ENCODE peak calls at places on chromosome 14, in ten cellular contexts. U is suprapubic skin, O is SK-N-SH, I is HL-60, A is GM23338, Y is IMR-90, C is prostate gland, E is uterus, S is colonic mucosa, J is testis. P is an unnamed sample.

GRCh38 chr14:101057394-101057793 is 153.9 kb upstream of the RTL1 start:
- DNase-seq in C (no peak), J (no peak), S (no peak), Y (no peak), O (no peak), A (no peak), U (no peak), I (no peak), E (no peak), P (no peak)

GRCh38 chr14:51219473-51220448 is 20.3 kb upstream of the TMX1 start:
- DNase-seq in A (peak; percentile 57), Y (peak; percentile 54), S (no peak), I (no peak), O (no peak), E (no peak), C (no peak), U (no peak), J (peak; percentile 28), P (no peak)

GRCh38 chr14:55712505-55712904 is 132.5 kb downstream of the KTN1 start:
- DNase-seq in E (no peak), Y (no peak), I (no peak), U (no peak), A (no peak), O (no peak), J (no peak), S (no peak), C (no peak), P (no peak)

GRCh38 chr14:72790887-72791566 is 102.9 kb downstream of the DPF3 start:
- DNase-seq in I (no peak), A (no peak), J (no peak), O (no peak), C (no peak), Y (no peak), U (no peak), E (no peak), S (no peak), P (no peak)

GRCh38 chr14:92867246-92867925 is 55.6 kb upstream of the CHGA start:
- DNase-seq in Y (no peak), E (no peak), S (no peak), U (no peak), O (no peak), A (no peak), J (no peak), I (no peak), C (no peak), P (no peak)

GRCh38 chr14:49659526-49660455 is 24.7 kb upstream of the DNAAF2 start:
- DNase-seq in S (no peak), J (no peak), E (no peak), O (no peak), I (no peak), A (no peak), U (no peak), Y (no peak), C (no peak), P (no peak)

GRCh38 chr14:22488522-22489246 is 100.3 kb downstream of the DAD1 start:
- DNase-seq in O (no peak), A (no peak), Y (no peak), U (no peak), I (no peak), C (no peak), J (no peak), E (no peak), S (no peak), P (no peak)

GRCh38 chr14:22841769-22842168 is 5.4 kb downstream of the MMP14 start:
- DNase-seq in A (no peak), C (no peak), U (no peak), O (no peak), Y (no peak), S (no peak), E (no peak), J (no peak), I (no peak), P (peak; percentile 15)

GRCh38 chr14:67734675-67735074 is 33.0 kb downstream of the RDH12 start:
- DNase-seq in E (no peak), J (no peak), O (no peak), A (peak; percentile 63), Y (peak; percentile 20), C (no peak), I (no peak), S (no peak), U (no peak), P (no peak)

GRCh38 chr14:65478596-65478995 is 66.1 kb downstream of the FUT8 start:
- DNase-seq in J (no peak), I (no peak), U (no peak), S (no peak), O (no peak), A (no peak), Y (peak; percentile 10), E (no peak), C (no peak), P (no peak)

GRCh38 chr14:99252940-99253868 is 18.8 kb downstream of the BCL11B start:
- DNase-seq in C (no peak), U (no peak), E (no peak), Y (no peak), S (no peak), O (no peak), J (no peak), A (no peak), I (no peak), P (no peak)

GRCh38 chr14:36667679-36668078 is 6.0 kb downstream of the PAX9 start:
- DNase-seq in J (no peak), U (no peak), O (no peak), Y (no peak), A (no peak), E (no peak), C (no peak), S (no peak), I (no peak), P (no peak)

GRCh38 chr14:101008196-101008595 is 104.7 kb upstream of the RTL1 start:
- DNase-seq in I (no peak), O (no peak), Y (no peak), E (peak; percentile 6), C (peak; percentile 2), A (no peak), S (no peak), J (no peak), U (peak; percentile 56), P (no peak)

GRCh38 chr14:73261075-73261474 is 23.8 kb downstream of the PAPLN start:
- DNase-seq in Y (no peak), C (no peak), A (no peak), I (no peak), J (no peak), U (no peak), O (no peak), E (no peak), S (no peak), P (no peak)

GRCh38 chr14:92039073-92039719 is 663 bp downstream of the TRIP11 start:
- DNase-seq in I (peak; percentile 38), J (peak; percentile 66), U (no peak), S (peak; percentile 63), A (peak; percentile 98), O (peak; percentile 65), E (no peak), Y (peak; percentile 70), C (no peak), P (no peak)

GRCh38 chr14:61742383-61742782 is 19.8 kb upstream of the SNAPC1 start:
- DNase-seq in C (no peak), U (no peak), A (no peak), I (no peak), S (no peak), E (no peak), J (no peak), Y (no peak), O (no peak), P (no peak)

GRCh38 chr14:104773505-104774452 is 20.8 kb downstream of the SIVA1 start:
- DNase-seq in O (peak; percentile 34), J (no peak), E (no peak), C (no peak), Y (no peak), U (no peak), S (no peak), I (no peak), A (peak; percentile 40), P (no peak)

DNA sequence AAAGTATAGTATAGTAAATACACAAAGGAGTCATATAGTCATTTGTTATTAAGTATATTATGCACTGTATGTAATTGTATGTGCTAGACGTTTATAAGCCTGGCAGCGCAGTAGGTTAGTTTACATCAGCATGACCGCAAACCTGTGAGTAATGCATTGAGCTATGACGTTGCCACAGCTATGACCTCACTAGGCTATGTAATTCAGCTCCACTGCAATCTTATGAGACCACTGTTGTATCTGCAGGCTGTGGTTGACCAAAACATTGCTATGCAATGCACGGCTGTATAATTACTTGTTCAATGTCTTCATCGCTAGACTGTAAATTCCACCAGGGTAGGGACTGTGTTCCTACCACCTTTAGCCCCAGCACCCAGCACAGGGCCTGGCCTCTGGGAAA is 53.2 kb upstream of the VASH1 start:
- DNase-seq in J (no peak), Y (peak; percentile 47), E (no peak), U (no peak), C (no peak), A (no peak), S (no peak), O (no peak), I (no peak), P (no peak)
- H3K27me3 ChIP-seq in J (no peaks in the 10 kb centered on the region), Y (no peaks in the 10 kb centered on the region), E (no peaks in the 10 kb centered on the region), U (no peaks in the 10 kb centered on the region), C (no peaks in the 10 kb centered on the region), A (no peaks in the 10 kb centered on the region), S (no peaks in the 10 kb centered on the region), O (no peaks in the 10 kb centered on the region), I (no peaks in the 10 kb centered on the region), P (no peaks in the 10 kb centered on the region)

DNA sequence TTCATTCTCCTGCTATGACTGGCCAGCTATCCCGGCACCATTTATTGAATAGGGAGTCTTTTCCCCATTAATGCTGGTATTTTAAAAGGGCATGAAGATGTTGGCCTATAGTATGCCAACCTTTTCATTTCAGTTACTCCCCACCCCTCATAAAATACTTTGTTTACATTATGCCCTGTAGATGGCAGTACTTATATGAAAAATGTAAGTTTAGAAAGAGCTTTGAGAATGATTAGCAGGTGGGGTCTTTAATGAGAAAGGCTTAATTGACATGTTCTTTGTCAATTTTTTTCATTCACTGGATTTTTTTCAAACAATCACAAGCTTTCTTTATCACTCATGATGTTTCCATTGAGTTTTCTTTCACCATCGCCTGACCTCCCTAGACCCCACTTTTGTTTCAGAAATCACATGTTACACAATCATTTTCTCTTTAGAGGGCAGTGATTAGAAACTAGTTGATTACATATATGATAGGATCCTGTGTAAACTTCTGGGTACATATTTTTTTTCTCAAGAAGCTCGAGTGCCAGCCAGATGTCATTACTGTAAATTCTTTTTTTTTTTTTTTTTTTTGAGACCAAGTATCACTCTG is 62.6 kb upstream of the PSMA6 start:
- DNase-seq in U (no peak), Y (no peak), J (no peak), E (no peak), A (peak; percentile 21), S (no peak), C (no peak), O (peak; percentile 46), I (no peak), P (no peak)
- TF ChIP-seq CTCF in U (no peak), Y (no peak), J (peak; percentile 28), E (peak; percentile 11), A (no peak), S (peak; percentile 13), C (peak; percentile 25), O (peak; percentile 55), I (peak; percentile 11), P (peak; percentile 29)

GRCh38 chr14:68784298-68784910 is 8.5 kb downstream of the ZFP36L1 start:
- DNase-seq in C (no peak), I (no peak), S (peak; percentile 91), Y (no peak), O (no peak), A (no peak), U (peak; percentile 76), J (peak; percentile 13), E (peak; percentile 45), P (no peak)
- H3K27ac ChIP-seq in C (no peak overlapping the region), I (no peak overlapping the region), S (peak overlapping the region; percentile 100), Y (peak overlapping the region; percentile 6), O (no peak overlapping the region), A (no peak overlapping the region), U (peak overlapping the region; percentile 2), J (peak overlapping the region; percentile 28), E (peak overlapping the region; percentile 96), P (peak overlapping the region; percentile 38)

GRCh38 chr14:56812364-56813103 is 2.3 kb upstream of the OTX2 start:
- DNase-seq in J (no peak), O (no peak), A (no peak), Y (no peak), S (no peak), E (no peak), U (no peak), I (no peak), C (no peak), P (no peak)
- H3K27me3 ChIP-seq in J (no peaks in the 10 kb centered on the region), O (peaks cover 93% of the 10 kb centered on the region), A (peaks cover 100% of the 10 kb centered on the region), Y (peaks cover 82% of the 10 kb centered on the region), S (peaks cover 85% of the 10 kb centered on the region), E (peaks cover 9% of the 10 kb centered on the region), U (peaks cover 100% of the 10 kb centered on the region), I (peaks cover 70% of the 10 kb centered on the region), C (peaks cover 61% of the 10 kb centered on the region), P (peaks cover 98% of the 10 kb centered on the region)

P was measured in lower lobe of right lung.